ENCODE peak calls at places on chromosomes 1 and 21, in seven cellular contexts. O is heart left ventricle; C is activated naive CD4-positive, alpha-beta T cell treated with anti-CD3 and anti-CD28 coated beads, Interleukin-2, amount 50 U/mL, for 72 hours; I is psoas muscle; F is adipocyte; B is occipital lobe; V is HT-29. X is an unnamed sample.
A peak's percentile ranks its signal among the peaks of the same experiment; 100 is the strongest.

GRCh38 chr1:19385869-19386591 is 73.9 kb downstream of the SLC66A1 start:
- DNase-seq in I (peak; percentile 46), C (no peak), V (peak; percentile 74), B (no peak), F (peak; percentile 73), O (peak; percentile 75), X (no peak)

GRCh38 chr1:20142001-20142710 is 3.0 kb downstream of the PLA2G2F start:
- DNase-seq in B (no peak), C (no peak), F (no peak), V (no peak), O (no peak), I (no peak), X (no peak)

GRCh38 chr1:56029329-56030003 is 549.9 kb downstream of the PLPP3 start:
- DNase-seq in V (peak; percentile 12), C (no peak), I (no peak), F (no peak), O (no peak), B (no peak), X (no peak)

GRCh38 chr1:74684301-74684700 is 10.7 kb upstream of the ERICH3 start:
- DNase-seq in C (no peak), I (no peak), O (no peak), V (no peak), B (no peak), F (no peak), X (no peak)

GRCh38 chr1:183582021-183582746 is 8.1 kb downstream of the NCF2 start:
- DNase-seq in O (no peak), V (no peak), C (no peak), I (no peak), B (no peak), F (no peak), X (no peak)

GRCh38 chr1:108955881-108956280 is 7.4 kb downstream of the CLCC1 start:
- DNase-seq in F (no peak), O (no peak), C (no peak), V (no peak), I (no peak), B (no peak), X (no peak)

GRCh38 chr1:203219171-203219570 is 10.3 kb downstream of the CHIT1 start:
- DNase-seq in I (no peak), F (no peak), O (no peak), V (no peak), B (no peak), C (no peak), X (no peak)

GRCh38 chr1:174911626-174912025 is 88.1 kb upstream of the CACYBP start:
- DNase-seq in B (no peak), I (no peak), C (no peak), V (no peak), O (no peak), F (no peak), X (no peak)

GRCh38 chr1:157247005-157247763 is 109.0 kb upstream of the ETV3 start:
- DNase-seq in I (no peak), B (no peak), F (no peak), C (no peak), O (no peak), V (no peak), X (no peak)

GRCh38 chr1:233730809-233731208 is 116.9 kb downstream of the KCNK1 start:
- DNase-seq in V (no peak), B (no peak), I (no peak), F (no peak), C (no peak), O (no peak), X (no peak)

GRCh38 chr1:186491351-186491750 is 30.4 kb upstream of the PDC start:
- DNase-seq in O (no peak), I (no peak), V (no peak), B (no peak), F (no peak), C (no peak), X (no peak)

GRCh38 chr1:100955322-100955721 is 59.4 kb downstream of the SLC30A7 start:
- DNase-seq in F (peak; percentile 94), V (no peak), B (no peak), C (no peak), I (no peak), O (no peak), X (peak; percentile 0)

GRCh38 chr1:187433598-187433997 is 604.8 kb downstream of the PLA2G4A start:
- DNase-seq in I (no peak), F (peak; percentile 45), O (no peak), V (no peak), C (no peak), B (no peak), X (no peak)

GRCh38 chr1:46757956-46758304 is 39.0 kb upstream of the EFCAB14 start:
- DNase-seq in O (no peak), F (no peak), C (no peak), V (no peak), B (no peak), I (no peak), X (no peak)

GRCh38 chr1:233025566-233025965 is 75.2 kb downstream of the NTPCR start:
- DNase-seq in I (no peak), O (no peak), C (no peak), V (no peak), F (no peak), B (no peak), X (peak; percentile 54)

GRCh38 chr21:44089001-44089911 is 17.9 kb upstream of the PWP2 start:
- DNase-seq in B (no peak), I (no peak), F (no peak), C (no peak), V (peak; percentile 1), O (no peak), X (no peak)

GRCh38 chr1:214296860-214297699 is 16.1 kb downstream of the SMYD2 start:
- DNase-seq in V (no peak), C (no peak), I (no peak), O (no peak), F (peak; percentile 76), B (no peak), X (no peak)

GRCh38 chr1:89953072-89953626 is 41.8 kb upstream of the ZNF326 start:
- DNase-seq in I (no peak), B (no peak), C (peak; percentile 16), F (peak; percentile 75), O (no peak), V (peak; percentile 39), X (no peak)

GRCh38 chr1:6197746-6198427 is 1.5 kb downstream of the RPL22 start:
- DNase-seq in V (no peak), B (no peak), F (peak; percentile 24), I (no peak), O (no peak), C (no peak), X (no peak)

GRCh38 chr1:16900771-16901170 is 5.0 kb downstream of the RNU1-2 start:
- DNase-seq in B (no peak), I (no peak), V (peak; percentile 49), F (peak; percentile 17), C (no peak), O (no peak), X (no peak)

X was measured in COLO829.